ENCODE peak calls at places on chromosomes 3 and 15, in six cellular contexts. L is midbrain; Z is activated T-cell treated with anti-CD3 and anti-CD28 coated beads, Interleukin-2, amount 50 U/mL, for 4 hours; V is HFFc6; T is activated T-helper 1 cell treated with Interleukin-2 at 50 U/mL for 16 hours; H is fibroblast of mammary gland. W is an unnamed sample.

GRCh38 chr3:58059349-58060321 is 51.4 kb downstream of the FLNB start:
- DNase-seq in H (peak), Z (no peak), T (no peak), V (peak), L (no peak), W (no peak)

GRCh38 chr3:84965141-84965540 is 6.4 kb downstream of the CADM2 start:
- DNase-seq in T (no peak), L (peak), H (no peak), V (no peak), Z (no peak), W (peak)

GRCh38 chr3:3264796-3265195 is 85.3 kb upstream of the CRBN start:
- DNase-seq in V (no peak), L (no peak), T (no peak), Z (no peak), H (no peak), W (no peak)

GRCh38 chr3:76324101-76324500 is 538.8 kb upstream of the ZNF717 start:
- DNase-seq in H (no peak), L (no peak), T (no peak), V (no peak), Z (no peak), W (no peak)

GRCh38 chr15:89068325-89068784 is 19.9 kb upstream of the ABHD2 start:
- DNase-seq in Z (peak), T (no peak), L (no peak), H (peak), V (peak), W (no peak)

GRCh38 chr15:57563416-57563815 is 28.3 kb upstream of the MYZAP start:
- DNase-seq in V (no peak), L (no peak), T (no peak), H (no peak), Z (no peak), W (no peak)

GRCh38 chr3:48464713-48465221 is 18.2 kb downstream of the ATRIP start:
- DNase-seq in Z (no peak), V (no peak), L (no peak), H (no peak), T (no peak), W (no peak)

GRCh38 chr3:51340311-51340829 is 44.7 kb upstream of the MANF start:
- DNase-seq in V (peak), T (no peak), H (peak), L (no peak), Z (no peak), W (no peak)

GRCh38 chr3:180633722-180634121 is 31.8 kb downstream of the TTC14 start:
- DNase-seq in L (no peak), V (no peak), H (no peak), Z (no peak), T (no peak), W (no peak)

GRCh38 chr3:169215953-169216352 is 447.6 kb downstream of the MECOM start:
- DNase-seq in Z (no peak), L (no peak), H (peak), T (no peak), V (no peak), W (no peak)

GRCh38 chr15:44712108-44713005 is 1.0 kb downstream of the B2M start:
- DNase-seq in H (peak), V (peak), Z (peak), L (peak), T (no peak), W (peak)

GRCh38 chr3:179887566-179887965 is 149.2 kb downstream of the PEX5L start:
- DNase-seq in L (no peak), Z (no peak), V (no peak), H (no peak), T (no peak), W (no peak)

GRCh38 chr3:39267631-39268553 is 11.9 kb downstream of the CX3CR1 start:
- DNase-seq in T (peak), V (no peak), H (no peak), L (no peak), Z (peak), W (no peak)

GRCh38 chr3:127833281-127834032 is 11.1 kb upstream of the MGLL start:
- DNase-seq in V (no peak), L (no peak), H (peak), Z (no peak), T (no peak), W (no peak)

GRCh38 chr3:160765211-160765610 is 9.2 kb downstream of the PPM1L start:
- DNase-seq in H (no peak), Z (no peak), L (no peak), V (no peak), T (no peak), W (no peak)

GRCh38 chr3:52176951-52177700 is 20.8 kb upstream of the ALAS1 start:
- DNase-seq in H (no peak), T (no peak), Z (no peak), V (no peak), L (no peak), W (no peak)

GRCh38 chr15:81227716-81228115 is 31.0 kb downstream of the IL16 start:
- DNase-seq in V (no peak), T (no peak), Z (no peak), L (no peak), H (no peak), W (no peak)

GRCh38 chr15:97904196-97904572 is 56.3 kb upstream of the ARRDC4 start:
- DNase-seq in L (peak), T (no peak), Z (no peak), H (peak), V (peak), W (peak)

GRCh38 chr15:51348688-51349087 is 7.2 kb downstream of the GLDN start:
- DNase-seq in H (no peak), T (no peak), Z (no peak), L (peak), V (no peak), W (no peak)

GRCh38 chr15:24659622-24660021 is 16.0 kb upstream of the NPAP1 start:
- DNase-seq in H (no peak), V (no peak), T (no peak), L (no peak), Z (no peak), W (no peak)

GRCh38 chr3:129560931-129561594 is 18.1 kb downstream of the H1-8 start:
- DNase-seq in L (peak), V (peak), Z (no peak), T (no peak), H (peak), W (no peak)

GRCh38 chr15:72680931-72681330 is 5.1 kb downstream of the HIGD2B start:
- DNase-seq in T (no peak), V (no peak), L (no peak), Z (no peak), H (no peak), W (no peak)

W was measured in cerebellar cortex.